ENCODE peak calls at places on chromosomes 4 and X, in nine cellular contexts. L, Y, J, G, B, Q, C, K and Z are unnamed samples.

GRCh38 chrX:15749642-15750610 is 11.9 kb downstream of the CA5B start:
- DNase-seq in G (no peak), B (peak; percentile 21), J (peak; percentile 53), L (no peak), C (no peak), Y (no peak), K (no peak), Q (no peak), Z (no peak)

GRCh38 chr4:16067515-16067914 is 16.3 kb downstream of the PROM1 start:
- DNase-seq in J (no peak), B (no peak), Q (no peak), K (no peak), L (no peak), G (no peak), C (no peak), Y (no peak), Z (no peak)

GRCh38 chrX:96703379-96703778 is 18.7 kb downstream of the DIAPH2 start:
- DNase-seq in Y (no peak), K (no peak), J (no peak), L (no peak), C (no peak), Q (no peak), B (no peak), G (no peak), Z (no peak)

GRCh38 chr4:948101-948935 is 16.1 kb downstream of the TMEM175 start:
- DNase-seq in G (no peak), C (no peak), L (no peak), B (no peak), Y (no peak), J (no peak), K (no peak), Q (peak; percentile 60), Z (peak; percentile 4)

GRCh38 chr4:103268746-103269145 is 70.6 kb upstream of the CENPE start:
- DNase-seq in L (no peak), K (no peak), J (no peak), Q (no peak), Y (no peak), C (no peak), G (no peak), B (no peak), Z (no peak)

GRCh38 chr4:80142396-80143304 is 54.7 kb upstream of the PRDM8 start:
- DNase-seq in C (no peak), Q (no peak), K (no peak), L (no peak), Y (no peak), J (no peak), G (no peak), B (no peak), Z (no peak)

GRCh38 chr4:5824635-5825034 is 68.3 kb downstream of the CRMP1 start:
- DNase-seq in G (no peak), Y (no peak), L (peak; percentile 37), C (no peak), B (no peak), K (no peak), Q (no peak), J (no peak), Z (no peak)

GRCh38 chrX:18994713-18995112 is 10.8 kb upstream of the PHKA2 start:
- DNase-seq in Q (no peak), C (no peak), L (no peak), K (no peak), G (no peak), B (no peak), Y (no peak), J (no peak), Z (no peak)

GRCh38 chr4:172009461-172009860 is 196.3 kb downstream of the GALNTL6 start:
- DNase-seq in Y (no peak), B (no peak), K (no peak), G (no peak), J (no peak), C (no peak), Q (no peak), L (no peak), Z (no peak)

GRCh38 chrX:63754141-63754859 is 30.7 kb downstream of the ARHGEF9 start:
- DNase-seq in L (no peak), G (no peak), K (peak; percentile 5), Q (no peak), Y (no peak), B (peak; percentile 2), C (peak; percentile 22), J (peak; percentile 46), Z (no peak)